ENCODE peak calls at places on chromosome X, in five cellular contexts. U, P, S, I and C are unnamed samples.

GRCh38 chrX:46168254-46168653 is 377.0 kb downstream of the ZNF674 start:
- DNase-seq in S (no peak), I (no peak), P (no peak), U (no peak), C (no peak)

GRCh38 chrX:123425904-123426303 is 241.8 kb downstream of the GRIA3 start:
- DNase-seq in S (no peak), P (no peak), I (no peak), U (no peak), C (no peak)

GRCh38 chrX:150773117-150773516 is 79.9 kb downstream of the MTMR1 start:
- DNase-seq in I (no peak), P (no peak), S (no peak), U (no peak), C (no peak)

GRCh38 chrX:23931149-23931604 is 23.4 kb downstream of the CXorf58 start:
- DNase-seq in I (no peak), U (no peak), P (no peak), S (no peak), C (no peak)

GRCh38 chrX:123157586-123157985 is 26.5 kb upstream of the GRIA3 start:
- DNase-seq in S (no peak), P (no peak), I (no peak), U (no peak), C (no peak)

GRCh38 chrX:109632906-109633504 is 8.0 kb upstream of the KCNE5 start:
- DNase-seq in P (no peak), S (no peak), U (no peak), I (peak; percentile 46), C (no peak)

GRCh38 chrX:132958086-132958703 is at the start of gene HS6ST2:
- DNase-seq in U (no peak), P (no peak), I (peak; percentile 64), S (no peak), C (no peak)

GRCh38 chrX:39823848-39824247 is 273.9 kb downstream of the BCOR start:
- DNase-seq in I (no peak), U (no peak), P (no peak), S (no peak), C (no peak)

GRCh38 chrX:67338262-67338661 is 205.6 kb upstream of the AR start:
- DNase-seq in I (no peak), P (no peak), S (no peak), U (no peak), C (no peak)

GRCh38 chrX:69229436-69229835 is 64.2 kb upstream of the PJA1 start:
- DNase-seq in I (no peak), P (peak; percentile 36), S (no peak), U (no peak), C (no peak)

GRCh38 chrX:103276581-103277002 is at the start of gene TCEAL5:
- DNase-seq in U (no peak), P (no peak), I (no peak), S (no peak), C (no peak)

GRCh38 chrX:45788315-45788714 is 587.6 kb upstream of the DIPK2B start:
- DNase-seq in I (no peak), S (no peak), P (no peak), U (no peak), C (no peak)

GRCh38 chrX:128020701-128021100 is 31.5 kb downstream of the ACTRT1 start:
- DNase-seq in U (no peak), P (no peak), S (no peak), I (no peak), C (no peak)

GRCh38 chrX:137033774-137034507 is at the start of gene GPR101:
- DNase-seq in I (peak; percentile 32), U (no peak), S (no peak), P (no peak), C (no peak)

GRCh38 chrX:65723706-65724105 is 56.3 kb downstream of the MSN start:
- DNase-seq in U (no peak), P (no peak), I (no peak), S (no peak), C (no peak)

GRCh38 chrX:109856974-109857373 is 123.9 kb upstream of the ACSL4 start:
- DNase-seq in P (no peak), I (peak; percentile 53), S (no peak), U (no peak), C (no peak)

GRCh38 chrX:39283239-39283638 is 482.0 kb downstream of the MID1IP1 start:
- DNase-seq in P (no peak), U (no peak), I (no peak), S (no peak), C (no peak)

GRCh38 chrX:121802881-121803412 is 755.5 kb downstream of the GLUD2 start:
- DNase-seq in S (no peak), U (no peak), P (no peak), I (no peak), C (no peak)

GRCh38 chrX:1440506-1440905 is 12.2 kb downstream of the ASMTL start:
- DNase-seq in U (no peak), S (no peak), I (no peak), P (no peak), C (no peak)

GRCh38 chrX:71671043-71671829 is 3.9 kb downstream of the LOC101059915 start:
- DNase-seq in U (no peak), P (no peak), S (no peak), I (peak; percentile 52), C (no peak)

GRCh38 chrX:154918060-154918483 is 31.9 kb downstream of the F8A1 start:
- DNase-seq in P (peak; percentile 36), S (peak; percentile 14), U (peak; percentile 58), I (peak; percentile 62), C (no peak)

GRCh38 chrX:115378471-115378870 is 89.0 kb downstream of the LUZP4 start:
- DNase-seq in U (no peak), P (no peak), I (no peak), S (no peak), C (no peak)

GRCh38 chrX:68045008-68045577 is 388.2 kb downstream of the OPHN1 start:
- DNase-seq in S (no peak), I (no peak), U (no peak), P (peak; percentile 14), C (no peak)

GRCh38 chrX:115494133-115494532 is 66.8 kb upstream of the PLS3 start:
- DNase-seq in U (no peak), S (no peak), I (no peak), P (no peak), C (no peak)

GRCh38 chrX:17788439-17788838 is 51.1 kb downstream of the SCML1 start:
- DNase-seq in S (no peak), I (peak; percentile 42), P (no peak), U (no peak), C (no peak)

GRCh38 chrX:149145845-149146285 is 359.2 kb downstream of the IDS start:
- DNase-seq in S (no peak), I (no peak), P (no peak), U (no peak), C (no peak)

GRCh38 chrX:150508461-150509367 is 59.7 kb upstream of the MTM1 start:
- DNase-seq in U (peak; percentile 76), I (no peak), S (no peak), P (no peak), C (no peak)

GRCh38 chrX:145552643-145553042 is 265.0 kb upstream of the SLITRK2 start:
- DNase-seq in I (no peak), S (no peak), U (no peak), P (no peak), C (no peak)

GRCh38 chrX:85084770-85085393 is 81.2 kb downstream of the APOOL start:
- DNase-seq in S (no peak), U (no peak), P (no peak), I (peak; percentile 17), C (no peak)

GRCh38 chrX:11944486-11944885 is 186.4 kb downstream of the MSL3 start:
- DNase-seq in I (peak; percentile 34), P (no peak), U (no peak), S (no peak), C (no peak)

GRCh38 chrX:151896734-151897474 is 15.8 kb upstream of the MAGEA4 start:
- DNase-seq in P (peak; percentile 17), I (no peak), U (no peak), S (no peak), C (no peak)

GRCh38 chrX:48818098-48818497 is 8.2 kb upstream of the ERAS start:
- DNase-seq in U (no peak), S (no peak), I (no peak), P (no peak), C (no peak)

GRCh38 chrX:123487226-123487625 is 245.6 kb downstream of the THOC2 start:
- DNase-seq in P (peak; percentile 26), U (no peak), I (no peak), S (no peak), C (no peak)

GRCh38 chrX:2705036-2705435 is 13.9 kb downstream of the CD99 start:
- DNase-seq in P (no peak), I (no peak), S (no peak), U (no peak), C (no peak)

GRCh38 chrX:2705461-2705860 is 14.4 kb downstream of the CD99 start:
- DNase-seq in I (no peak), P (no peak), S (no peak), U (no peak), C (no peak)

GRCh38 chrX:2708601-2709200 is 17.6 kb downstream of the CD99 start:
- DNase-seq in P (no peak), S (no peak), U (no peak), I (no peak), C (peak; percentile 82)

GRCh38 chrX:2708016-2708415 is 16.9 kb downstream of the CD99 start:
- DNase-seq in P (no peak), U (no peak), I (no peak), S (no peak), C (peak; percentile 73)

DNA sequence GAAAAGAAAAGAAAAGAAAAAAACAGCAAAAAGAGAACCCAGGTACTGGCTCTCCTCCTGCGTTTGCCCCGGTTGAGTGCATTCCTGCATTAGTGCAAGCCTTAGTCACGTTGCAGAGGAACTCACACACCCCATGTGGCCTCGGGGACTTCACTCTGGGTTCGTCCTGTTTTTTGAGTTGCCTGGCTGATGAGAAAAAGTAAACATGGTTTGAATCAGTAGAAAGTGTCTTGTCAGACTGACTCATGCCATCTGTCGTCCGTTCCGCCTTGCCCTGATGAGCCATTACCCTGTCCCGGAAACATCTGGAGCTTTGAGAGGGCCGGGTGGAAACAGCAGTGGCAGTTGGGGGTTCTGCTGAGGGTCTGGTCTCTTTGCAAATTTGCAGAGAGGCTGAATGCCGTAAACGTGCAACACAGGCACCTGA is 16.3 kb downstream of the CD99 start:
- DNase-seq in S (peak; percentile 51), I (no peak), U (peak; percentile 77), P (peak; percentile 76), C (peak; percentile 95)
- TF ChIP-seq CTCF in S (no peak), I (no peak), U (no peak), P (no peak), C (no peak)

GRCh38 chrX:7552758-7553157 is 290.2 kb upstream of the VCX start:
- DNase-seq in U (no peak), I (no peak), S (no peak), P (no peak), C (no peak)
- TF ChIP-seq CTCF in U (no peak), I (no peak), S (no peak), P (no peak), C (no peak)

DNA sequence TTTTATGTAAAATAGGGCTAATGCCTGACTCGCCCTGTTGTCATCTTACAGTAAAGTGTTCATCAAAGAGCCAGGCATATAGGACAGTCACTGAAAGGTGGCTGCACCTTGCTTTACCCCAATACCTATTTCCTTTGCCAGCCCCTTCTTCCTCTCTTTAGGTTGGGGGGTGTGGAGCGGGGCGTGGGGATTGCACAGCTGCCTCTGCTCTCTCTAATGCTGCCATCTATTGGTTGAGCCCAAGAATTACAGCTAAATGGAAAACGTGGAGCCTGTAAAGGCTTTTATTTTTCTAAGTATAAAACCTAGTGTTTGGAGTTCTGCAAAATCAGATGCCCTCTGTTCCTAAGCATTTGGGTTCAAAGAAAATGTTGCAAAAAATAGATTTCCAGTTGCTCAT is 47.7 kb downstream of the ATG4A start:
- DNase-seq in P (no peak), I (no peak), U (no peak), S (no peak), C (no peak)
- TF ChIP-seq CTCF in P (peak; percentile 11), I (peak; percentile 60), U (peak; percentile 60), S (no peak), C (peak; percentile 33)

GRCh38 chrX:129655547-129656248 is 942 bp upstream of the APLN start:
- DNase-seq in P (no peak), I (peak; percentile 37), S (no peak), U (peak; percentile 38), C (no peak)
- TF ChIP-seq CTCF in P (no peak), I (no peak), S (no peak), U (no peak), C (no peak)